ENCODE peak calls at places on chromosomes 5 and 9, in four cellular contexts. M is endothelial cell, H is fibroblast of lung, Q is HT1080. L is an unnamed sample.

GRCh38 chr9:17938256-17938655 is 359.4 kb downstream of the SH3GL2 start:
- DNase-seq in M (no peak), H (no peak), Q (no peak), L (no peak)

GRCh38 chr5:141095263-141095641 is 837 bp downstream of the PCDHB2 start:
- DNase-seq in M (no peak), H (no peak), Q (no peak), L (no peak)

GRCh38 chr9:81573415-81574321 is 115.7 kb downstream of the TLE1 start:
- DNase-seq in M (no peak), H (no peak), Q (no peak), L (no peak)

GRCh38 chr5:71757590-71758543 is 38.8 kb downstream of the CARTPT start:
- DNase-seq in M (peak; percentile 58), H (peak; percentile 81), Q (peak; percentile 68), L (peak; percentile 83)

GRCh38 chr5:171978519-171978918 is 27.9 kb downstream of the FBXW11 start:
- DNase-seq in M (no peak), H (no peak), Q (no peak), L (no peak)

GRCh38 chr5:147558826-147559225 is 49.0 kb upstream of the DPYSL3 start:
- DNase-seq in M (peak; percentile 60), H (peak; percentile 86), Q (peak; percentile 73), L (peak; percentile 80)

GRCh38 chr5:180391276-180391675 is 38.1 kb upstream of the GFPT2 start:
- DNase-seq in M (no peak), H (no peak), Q (no peak), L (no peak)

GRCh38 chr5:107937710-107938355 is 267.1 kb upstream of the EFNA5 start:
- DNase-seq in M (no peak), H (peak; percentile 12), Q (no peak), L (no peak)

GRCh38 chr9:34377402-34377741 is 674 bp upstream of the MYORG start:
- DNase-seq in M (no peak), H (no peak), Q (no peak), L (no peak)

GRCh38 chr5:53399921-53400697 is 80.3 kb upstream of the FST start:
- DNase-seq in M (no peak), H (no peak), Q (no peak), L (no peak)

GRCh38 chr5:21219255-21219654 is 1231.3 kb upstream of the CDH18 start:
- DNase-seq in M (no peak), H (no peak), Q (peak; percentile 68), L (no peak)

GRCh38 chr9:135608294-135608998 is 30.9 kb downstream of the GLT6D1 start:
- DNase-seq in M (no peak), H (no peak), Q (no peak), L (no peak)

GRCh38 chr5:55625603-55625875 is 86.6 kb downstream of the SLC38A9 start:
- DNase-seq in M (no peak), H (no peak), Q (no peak), L (no peak)

GRCh38 chr5:55176176-55176818 is 3.3 kb upstream of the CDC20B start:
- DNase-seq in M (peak; percentile 59), H (peak; percentile 14), Q (peak; percentile 60), L (peak; percentile 82)

GRCh38 chr5:173882632-173883031 is 5.5 kb upstream of the CPEB4 start:
- DNase-seq in M (no peak), H (no peak), Q (peak; percentile 61), L (no peak)

L was measured in SK-MEL-5.